ENCODE peak calls at places on chromosomes 2 and 18, in six cellular contexts. G is GM12865, V is iPS DF 19.7, P is small intestine, A is amygdala, N is HT-29. J is an unnamed sample.

GRCh38 chr2:141611143-141611571 is 519.7 kb downstream of the LRP1B start:
- DNase-seq in G (no peak), P (no peak), V (peak; percentile 56), N (no peak), A (no peak), J (no peak)

GRCh38 chr2:77387324-77387723 is 134.9 kb downstream of the LRRTM4 start:
- DNase-seq in G (no peak), A (no peak), P (no peak), V (peak; percentile 50), N (no peak), J (no peak)

GRCh38 chr2:137467246-137467862 is 496.9 kb upstream of the HNMT start:
- DNase-seq in P (peak; percentile 23), N (peak; percentile 78), A (no peak), V (peak; percentile 3), G (peak; percentile 52), J (peak; percentile 13)

GRCh38 chr2:160220545-160221009 is 20.5 kb upstream of the ITGB6 start:
- DNase-seq in A (no peak), P (no peak), N (peak; percentile 28), V (no peak), G (peak; percentile 50), J (no peak)

GRCh38 chr2:10538224-10538894 is 90.2 kb upstream of the ODC1 start:
- DNase-seq in G (no peak), A (no peak), P (no peak), V (no peak), N (no peak), J (no peak)

GRCh38 chr18:50373531-50373930 is 1.3 kb upstream of the SKA1 start:
- DNase-seq in A (no peak), V (no peak), P (no peak), N (no peak), G (no peak), J (no peak)

GRCh38 chr2:8457092-8457481 is 224.8 kb upstream of the ID2 start:
- DNase-seq in A (no peak), P (peak; percentile 82), V (no peak), G (no peak), N (peak; percentile 63), J (no peak)

GRCh38 chr2:42051168-42052125 is 3.6 kb downstream of the PKDCC start:
- DNase-seq in V (no peak), G (no peak), P (no peak), A (no peak), N (no peak), J (no peak)